ENCODE peak calls at places on chromosomes 3 and 15, in nine cellular contexts. M is T-helper 1 cell, B is head of caudate nucleus, P is NCI-H1092 treated with DMSO at 0.1 percent for 48 hours, H is colonic mucosa, D is GM10248, I is heart left ventricle, J is MCF 10A, V is AG04450. Y is an unnamed sample.

GRCh38 chr3:63193647-63194046 is 84.5 kb upstream of the SYNPR start:
- DNase-seq in J (peak), B (no peak), M (no peak), P (peak), D (no peak), H (no peak), I (no peak), V (no peak), Y (no peak)

GRCh38 chr15:59814409-59814808 is 125.3 kb upstream of the BNIP2 start:
- DNase-seq in P (no peak), M (peak), D (no peak), I (no peak), V (no peak), B (no peak), H (no peak), J (no peak), Y (no peak)

GRCh38 chr15:22913646-22914380 is 66.4 kb downstream of the CYFIP1 start:
- DNase-seq in B (no peak), D (no peak), M (no peak), J (no peak), I (no peak), P (no peak), V (no peak), H (no peak), Y (no peak)

GRCh38 chr3:98563661-98564281 is 29.6 kb downstream of the CPOX start:
- DNase-seq in M (peak), I (no peak), J (peak), V (no peak), P (no peak), D (peak), H (no peak), B (no peak), Y (no peak)

GRCh38 chr3:192845196-192845855 is 72.3 kb downstream of the MB21D2 start:
- DNase-seq in M (no peak), I (no peak), V (peak), J (no peak), D (no peak), P (no peak), H (no peak), B (no peak), Y (no peak)

GRCh38 chr3:20669184-20669583 is 483.2 kb upstream of the SGO1 start:
- DNase-seq in M (no peak), P (no peak), I (peak), B (peak), J (no peak), V (no peak), H (no peak), D (no peak), Y (no peak)

GRCh38 chr15:25790003-25790660 is 73.0 kb downstream of the ATP10A start:
- DNase-seq in D (no peak), P (no peak), M (peak), B (no peak), I (peak), H (peak), V (peak), J (no peak), Y (no peak)

GRCh38 chr3:33064929-33065328 is 32.0 kb downstream of the GLB1 start:
- DNase-seq in V (no peak), B (no peak), H (no peak), P (no peak), J (peak), M (peak), D (no peak), I (no peak), Y (no peak)

GRCh38 chr3:197749601-197750395 is at the start of gene FYTTD1:
- DNase-seq in B (peak), M (peak), P (peak), D (peak), H (peak), V (no peak), J (peak), I (peak), Y (peak)

GRCh38 chr15:63551400-63551799 is 45.8 kb upstream of the FBXL22 start:
- DNase-seq in V (peak), I (no peak), H (no peak), B (no peak), D (no peak), J (peak), P (no peak), M (no peak), Y (no peak)

GRCh38 chr15:91515188-91515754 is 338.2 kb upstream of the SLCO3A1 start:
- DNase-seq in I (peak), M (no peak), B (no peak), D (no peak), H (peak), P (no peak), V (peak), J (peak), Y (peak)

GRCh38 chr15:77748078-77749064 is 115.7 kb upstream of the LINGO1 start:
- DNase-seq in V (no peak), B (no peak), J (no peak), M (no peak), I (no peak), D (no peak), H (peak), P (no peak), Y (no peak)

GRCh38 chr3:15458212-15458780 is 30.9 kb downstream of the EAF1 start:
- DNase-seq in P (no peak), D (no peak), H (no peak), J (no peak), I (no peak), B (no peak), M (no peak), V (no peak), Y (no peak)

GRCh38 chr15:38197553-38197952 is 55.1 kb upstream of the SPRED1 start:
- DNase-seq in J (no peak), V (no peak), D (no peak), H (no peak), P (no peak), M (no peak), B (no peak), I (no peak), Y (no peak)

GRCh38 chr15:38085931-38086562 is 151.6 kb downstream of the TMCO5A start:
- DNase-seq in P (no peak), M (no peak), H (no peak), D (peak), J (no peak), B (no peak), V (peak), I (no peak), Y (no peak)

GRCh38 chr15:52326758-52327157 is 31.2 kb upstream of the MYO5C start:
- DNase-seq in H (no peak), M (no peak), D (no peak), B (no peak), I (no peak), V (no peak), J (no peak), P (no peak), Y (no peak)

GRCh38 chr3:170062068-170062467 is 24.3 kb downstream of the GPR160 start:
- DNase-seq in B (no peak), D (no peak), I (no peak), V (no peak), P (no peak), M (no peak), J (no peak), H (no peak), Y (no peak)

GRCh38 chr3:111412656-111413055 is 129.3 kb upstream of the CD96 start:
- DNase-seq in I (no peak), B (no peak), H (no peak), D (no peak), J (peak), P (no peak), M (no peak), V (no peak), Y (no peak)

GRCh38 chr3:149844073-149844472 is 31.1 kb downstream of the RNF13 start:
- DNase-seq in I (no peak), H (no peak), V (no peak), P (no peak), J (no peak), M (no peak), B (no peak), D (no peak), Y (no peak)

GRCh38 chr3:32175607-32176197 is 62.8 kb upstream of the CMTM8 start:
- DNase-seq in I (peak), B (no peak), D (peak), V (peak), P (peak), H (peak), M (peak), J (peak), Y (peak)

GRCh38 chr15:96046620-96047240 is 283.8 kb upstream of the NR2F2 start:
- DNase-seq in I (no peak), M (no peak), V (no peak), D (no peak), H (no peak), B (no peak), P (no peak), J (no peak), Y (no peak)

GRCh38 chr3:68571321-68571720 is 361.0 kb downstream of the TAFA4 start:
- DNase-seq in D (no peak), V (no peak), P (no peak), M (no peak), I (no peak), H (no peak), J (no peak), B (no peak), Y (no peak)

GRCh38 chr3:64530434-64531049 is 157.3 kb downstream of the ADAMTS9 start:
- DNase-seq in M (no peak), B (peak), P (peak), D (peak), I (peak), J (peak), V (no peak), H (peak), Y (no peak)

GRCh38 chr3:18189651-18190050 is 235.5 kb downstream of the SATB1 start:
- DNase-seq in V (no peak), I (no peak), D (no peak), P (peak), J (no peak), M (no peak), H (no peak), B (no peak), Y (no peak)

Y was measured in Peyer's patch.